ENCODE peak calls at places on chromosomes 11 and 22, in ten cellular contexts. V is cardiac muscle cell, Z is MM.1S, I is BJ, H is NB4, B is mucosa of descending colon, C is SK-N-SH, S is GM12865, T is ovary, X is thyroid gland. G is an unnamed sample.

GRCh38 chr11:45246241-45246640 is 39.9 kb downstream of the SYT13 start:
- DNase-seq in T (no peak), I (no peak), H (no peak), Z (no peak), S (no peak), C (no peak), B (no peak), X (no peak), V (no peak), G (no peak)

GRCh38 chr11:108432783-108433182 is 34.5 kb downstream of the C11orf65 start:
- DNase-seq in V (no peak), I (peak), S (no peak), Z (no peak), X (no peak), T (no peak), C (no peak), B (no peak), H (no peak), G (peak)

GRCh38 chr22:37484115-37485005 is 1.8 kb downstream of the MFNG start:
- DNase-seq in I (no peak), T (no peak), X (peak), H (no peak), S (peak), B (peak), V (no peak), C (no peak), Z (peak), G (no peak)

GRCh38 chr11:36288442-36289225 is 590 bp downstream of the COMMD9 start:
- DNase-seq in B (peak), H (peak), V (peak), Z (no peak), T (no peak), I (no peak), C (peak), S (no peak), X (peak), G (no peak)

GRCh38 chr11:57584341-57584740 is 13.1 kb upstream of the SERPING1 start:
- DNase-seq in B (no peak), H (no peak), C (no peak), S (no peak), X (no peak), T (no peak), I (no peak), V (peak), Z (no peak), G (no peak)

GRCh38 chr11:128487978-128488377 is 99.4 kb downstream of the ETS1 start:
- DNase-seq in V (peak), S (no peak), I (no peak), X (no peak), Z (no peak), H (peak), T (no peak), B (no peak), C (no peak), G (no peak)

GRCh38 chr11:87740968-87741367 is 434.3 kb downstream of the RAB38 start:
- DNase-seq in H (peak), V (no peak), X (no peak), I (no peak), B (peak), Z (no peak), T (no peak), C (no peak), S (no peak), G (no peak)

GRCh38 chr11:36088234-36088975 is 144.5 kb downstream of the LDLRAD3 start:
- DNase-seq in I (peak), V (no peak), C (no peak), T (no peak), S (no peak), H (no peak), B (no peak), Z (no peak), X (no peak), G (peak)

GRCh38 chr11:31943056-31943780 is 132.1 kb upstream of the PAX6 start:
- DNase-seq in T (no peak), V (no peak), I (no peak), B (no peak), S (peak), X (no peak), C (no peak), H (no peak), Z (no peak), G (no peak)

GRCh38 chr11:28585007-28585406 is 476.8 kb downstream of the METTL15 start:
- DNase-seq in Z (no peak), I (no peak), T (no peak), S (no peak), C (no peak), V (no peak), X (no peak), H (no peak), B (no peak), G (peak)

GRCh38 chr11:18243783-18244362 is 4.6 kb downstream of the SAA2 start:
- DNase-seq in V (peak), B (no peak), C (peak), I (peak), H (peak), X (peak), T (peak), S (peak), Z (peak), G (peak)

GRCh38 chr11:80855975-80856524 is 1415.2 kb upstream of the TENM4 start:
- DNase-seq in B (no peak), T (no peak), X (no peak), I (no peak), V (no peak), C (no peak), H (no peak), Z (no peak), S (no peak), G (peak)

GRCh38 chr11:44629732-44630345 is 64.4 kb downstream of the CD82 start:
- DNase-seq in I (no peak), X (no peak), C (no peak), Z (no peak), H (no peak), V (no peak), S (no peak), B (no peak), T (no peak), G (no peak)

GRCh38 chr11:114291381-114291780 is 4.8 kb upstream of the NNMT start:
- DNase-seq in S (no peak), H (no peak), T (no peak), B (no peak), C (no peak), V (no peak), I (no peak), Z (peak), X (no peak), G (peak)

GRCh38 chr22:17106785-17107546 is 14.2 kb downstream of the TMEM121B start:
- DNase-seq in S (no peak), B (no peak), C (no peak), V (no peak), Z (no peak), X (no peak), T (no peak), I (no peak), H (peak), G (no peak)

GRCh38 chr11:44858796-44859527 is 91.7 kb downstream of the TP53I11 start:
- DNase-seq in Z (no peak), X (no peak), T (no peak), H (peak), I (no peak), V (no peak), S (no peak), B (no peak), C (no peak), G (peak)

GRCh38 chr22:48563118-48563965 is 1264.3 kb downstream of the BRD1 start:
- DNase-seq in S (no peak), Z (no peak), X (no peak), C (no peak), H (no peak), V (no peak), I (no peak), T (no peak), B (no peak), G (no peak)

GRCh38 chr11:1230456-1231395 is 7.9 kb downstream of the MUC5B start:
- DNase-seq in Z (no peak), C (peak), B (peak), I (no peak), H (no peak), T (no peak), X (no peak), V (no peak), S (no peak), G (no peak)

GRCh38 chr11:16876053-16876752 is 137.8 kb downstream of the C11orf58 start:
- DNase-seq in I (no peak), X (no peak), H (no peak), V (no peak), Z (no peak), T (no peak), C (no peak), S (no peak), B (no peak), G (no peak)

GRCh38 chr11:116485425-116485824 is 287.4 kb downstream of the BUD13 start:
- DNase-seq in C (no peak), T (no peak), B (no peak), I (no peak), S (no peak), Z (no peak), H (no peak), X (no peak), V (no peak), G (no peak)

GRCh38 chr11:92495107-92495793 is 270.6 kb downstream of the FAT3 start:
- DNase-seq in T (no peak), B (no peak), S (no peak), H (no peak), C (no peak), Z (no peak), V (no peak), I (no peak), X (no peak), G (no peak)

GRCh38 chr11:787084-787675 is 2.7 kb downstream of the CEND1 start:
- DNase-seq in V (no peak), T (no peak), C (no peak), I (no peak), Z (no peak), S (no peak), B (no peak), H (no peak), X (no peak), G (no peak)

GRCh38 chr11:44780940-44781631 is 54.3 kb downstream of the TSPAN18 start:
- DNase-seq in B (no peak), S (no peak), H (peak), V (peak), C (no peak), X (peak), T (no peak), I (no peak), Z (no peak), G (no peak)

GRCh38 chr22:28885939-28886338 is 2.6 kb downstream of the ZNRF3 start:
- DNase-seq in B (peak), C (no peak), I (no peak), H (peak), V (no peak), X (no peak), Z (no peak), T (no peak), S (no peak), G (no peak)

GRCh38 chr22:33405194-33405593 is 347.0 kb upstream of the SYN3 start:
- DNase-seq in S (no peak), X (no peak), I (no peak), V (no peak), H (peak), B (no peak), T (no peak), Z (no peak), C (no peak), G (no peak)

GRCh38 chr22:20581503-20582170 is 74.2 kb downstream of the MED15 start:
- DNase-seq in C (no peak), I (no peak), B (no peak), S (no peak), T (no peak), H (no peak), V (no peak), Z (no peak), X (no peak), G (no peak)

GRCh38 chr11:118672865-118673264 is 6.6 kb downstream of the TREH start:
- DNase-seq in H (no peak), Z (no peak), B (no peak), C (no peak), T (no peak), X (no peak), S (no peak), V (no peak), I (no peak), G (no peak)

GRCh38 chr11:108587109-108587508 is 6.5 kb downstream of the EXPH5 start:
- DNase-seq in I (no peak), S (peak), H (no peak), T (no peak), V (no peak), B (no peak), X (no peak), C (no peak), Z (no peak), G (no peak)

GRCh38 chr22:25903294-25903693 is 161.3 kb downstream of the MYO18B start:
- DNase-seq in S (peak), I (no peak), H (peak), C (peak), B (no peak), V (no peak), Z (no peak), X (no peak), T (no peak), G (no peak)

GRCh38 chr11:130216591-130217132 is 57.1 kb downstream of the ST14 start:
- DNase-seq in H (no peak), B (peak), S (no peak), X (no peak), I (no peak), T (no peak), V (no peak), C (no peak), Z (no peak), G (no peak)

DNA sequence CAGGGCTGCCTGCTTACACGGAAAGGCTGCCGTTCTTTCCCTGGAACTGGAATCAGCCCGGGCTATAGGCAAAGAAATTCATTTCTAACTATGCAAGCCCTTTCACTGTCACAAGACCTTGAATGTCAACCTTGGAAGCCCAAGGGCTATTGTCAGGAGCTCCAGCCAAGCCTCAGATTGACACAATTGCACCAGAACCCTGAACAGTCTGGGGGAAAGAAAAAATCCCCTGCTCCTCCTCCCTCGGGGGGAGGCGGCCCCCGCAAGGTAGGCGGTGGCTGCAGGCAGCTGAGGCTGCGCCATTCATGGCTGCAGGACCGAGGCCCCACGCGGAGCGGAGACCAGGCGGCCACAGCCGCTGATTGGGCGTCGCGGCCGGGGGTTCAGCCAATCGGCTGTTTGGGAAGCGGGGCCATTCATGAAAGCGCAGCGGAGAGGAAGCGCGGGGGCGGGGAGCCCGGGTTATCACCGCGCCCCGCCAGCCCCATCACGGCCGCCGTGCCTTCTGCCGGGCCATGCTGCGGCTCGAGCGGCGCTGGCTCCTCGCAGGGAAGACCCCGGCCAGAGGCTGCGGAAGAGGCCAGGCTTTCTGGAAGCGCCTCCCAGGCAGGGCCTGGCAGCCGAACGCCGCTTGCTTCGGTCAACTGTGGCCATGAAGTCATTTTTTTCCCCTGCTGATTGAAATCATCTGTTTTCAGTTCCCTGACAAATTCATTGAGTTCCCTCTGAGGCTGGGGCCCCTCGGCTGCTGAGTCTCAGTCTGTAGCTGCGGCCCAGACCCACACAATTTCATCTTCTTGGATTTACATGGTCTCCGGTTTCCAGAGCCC is 38.1 kb upstream of the LINC01488 start:
- DNase-seq in S (peak), Z (peak), V (peak), B (peak), T (peak), I (peak), C (peak), X (peak), H (peak), G (peak)
- H3K4me3 ChIP-seq in S (peak), Z (peak), V (peak), B (no peak), T (peak), I (peak), C (peak), X (peak), H (peak), G (peak)

GRCh38 chr11:76159983-76160661 is 46.2 kb downstream of the WNT11 start:
- DNase-seq in X (no peak), I (no peak), B (no peak), H (no peak), T (no peak), V (no peak), C (peak), Z (no peak), S (no peak), G (no peak)
- TF ChIP-seq CTCF in X (no peak), I (no peak), B (no peak), H (no peak), T (no peak), V (no peak), C (no peak), Z (no peak), S (no peak), G (no peak)

GRCh38 chr11:102313225-102313940 is 3.9 kb upstream of the BIRC3 start:
- DNase-seq in Z (no peak), H (no peak), V (no peak), X (no peak), B (no peak), S (peak), I (no peak), T (no peak), C (no peak), G (no peak)
- H3K4me3 ChIP-seq in Z (no peak), H (no peak), V (no peak), X (no peak), B (no peak), S (peak), I (no peak), T (peak), C (peak), G (peak)

GRCh38 chr11:65354265-65355012 is at the start of gene TIGD3:
- DNase-seq in B (peak), X (peak), Z (peak), C (peak), S (peak), H (peak), T (peak), I (peak), V (peak), G (peak)
- TF ChIP-seq CTCF in B (no peak), X (no peak), Z (no peak), C (peak), S (no peak), H (no peak), T (no peak), I (no peak), V (no peak), G (no peak)

DNA sequence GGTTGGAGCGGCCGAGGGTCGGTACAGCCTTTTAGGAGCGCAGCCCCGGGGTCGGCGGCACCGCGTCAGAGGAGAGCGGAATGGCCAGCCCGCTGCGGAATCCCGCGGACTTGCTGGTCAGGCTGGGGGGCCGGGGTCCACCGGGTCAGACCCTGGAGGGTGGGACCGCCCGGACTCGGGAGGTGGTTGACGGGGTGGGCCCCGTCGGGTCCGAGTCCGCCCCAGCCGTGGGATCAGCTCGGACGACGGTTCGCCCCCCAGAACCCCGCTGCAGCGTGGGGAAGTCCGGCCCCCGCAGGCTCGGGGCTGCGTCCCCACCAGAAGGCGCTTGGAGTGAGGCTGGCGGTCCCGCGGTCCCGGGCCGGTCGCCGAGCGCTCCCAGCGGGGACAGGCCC is 301 bp upstream of the ADM2 start:
- DNase-seq in Z (no peak), X (no peak), V (no peak), T (no peak), B (no peak), S (no peak), C (no peak), I (no peak), H (no peak), G (no peak)
- H3K4me3 ChIP-seq in Z (peak), X (peak), V (peak), T (peak), B (no peak), S (peak), C (peak), I (peak), H (no peak), G (no peak)

GRCh38 chr11:78825531-78825930 is 250.9 kb upstream of the NARS2 start:
- DNase-seq in Z (no peak), C (no peak), T (no peak), I (no peak), X (peak), S (no peak), H (no peak), B (no peak), V (no peak), G (no peak)

GRCh38 chr11:78821371-78822306 is 247.0 kb upstream of the NARS2 start:
- DNase-seq in B (no peak), T (no peak), S (no peak), X (no peak), Z (no peak), C (no peak), H (no peak), I (no peak), V (no peak), G (peak)

GRCh38 chr11:78820722-78821121 is 246.1 kb upstream of the NARS2 start:
- DNase-seq in S (no peak), I (no peak), T (no peak), C (no peak), V (no peak), X (peak), H (no peak), B (no peak), Z (no peak), G (no peak)

GRCh38 chr11:78822931-78823423 is 248.3 kb upstream of the NARS2 start:
- DNase-seq in S (no peak), V (no peak), B (no peak), Z (no peak), C (no peak), H (no peak), I (no peak), T (no peak), X (peak), G (no peak)

DNA sequence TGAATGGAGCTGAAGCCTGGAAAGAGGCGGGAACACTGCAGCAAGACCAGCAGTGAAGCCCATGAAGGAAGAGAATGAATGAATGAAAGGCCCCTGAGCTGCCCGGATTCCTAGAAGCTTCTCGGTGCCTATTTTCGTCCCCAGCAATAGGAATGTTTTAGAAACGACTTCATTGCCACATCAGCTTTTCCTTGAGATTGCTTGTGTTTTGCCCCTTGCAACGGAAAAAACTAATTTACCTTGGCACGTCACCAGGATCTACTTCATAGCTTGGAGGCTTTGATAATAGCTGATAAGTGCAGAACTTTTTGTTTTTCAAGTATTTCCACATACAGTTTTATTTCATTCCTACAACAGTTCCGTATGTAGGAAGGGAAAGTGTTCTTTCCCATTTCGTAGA is 248.9 kb upstream of the NARS2 start:
- DNase-seq in X (no peak), T (no peak), Z (no peak), V (no peak), B (no peak), H (no peak), C (no peak), I (no peak), S (no peak), G (no peak)
- TF ChIP-seq CTCF in X (no peak), T (no peak), Z (no peak), V (no peak), B (no peak), H (no peak), C (no peak), I (no peak), S (no peak), G (no peak)

GRCh38 chr11:124738713-124739478 is 846 bp upstream of the NRGN start:
- DNase-seq in Z (no peak), I (no peak), T (no peak), V (no peak), S (no peak), H (no peak), X (no peak), B (peak), C (no peak), G (no peak)
- H3K4me3 ChIP-seq in Z (peak), I (no peak), T (no peak), V (peak), S (no peak), H (no peak), X (no peak), B (no peak), C (no peak), G (peak)